ENCODE peak calls at places on chromosomes 12 and 14, in eight cellular contexts. O is stimulated activated CD4-positive, alpha-beta T cell treated with anti-CD3 and anti-CD28 coated beads, Interleukin-15, amount 100 ng/mL, for 1 hour; T is Jurkat, Clone E6-1; J is Right ventricle myocardium inferior; B is effector memory CD8-positive, alpha-beta T cell; U is thoracic aorta; I is left ventricle myocardium inferior; Y is stimulated activated naive CD4-positive, alpha-beta T cell. K is an unnamed sample.

GRCh38 chr12:57049890-57050289 is at the start of gene MYO1A:
- DNase-seq in O (no peak), T (no peak), J (no peak), B (no peak), U (no peak), I (no peak), Y (no peak), K (no peak)

GRCh38 chr12:15856097-15856982 is 25.8 kb upstream of the STRAP start:
- DNase-seq in O (no peak), T (peak), J (no peak), B (peak), U (peak), I (no peak), Y (peak), K (peak)

GRCh38 chr14:51070732-51071131 is 24.2 kb downstream of the TRIM9 start:
- DNase-seq in O (no peak), T (no peak), J (no peak), B (no peak), U (no peak), I (no peak), Y (no peak), K (no peak)

GRCh38 chr14:61320806-61321384 is 484 bp upstream of the PRKCH start:
- DNase-seq in O (no peak), T (no peak), J (no peak), B (no peak), U (no peak), I (no peak), Y (no peak), K (no peak)

GRCh38 chr14:60161176-60162107 is 3.8 kb downstream of the DHRS7 start:
- DNase-seq in O (no peak), T (no peak), J (no peak), B (no peak), U (no peak), I (no peak), Y (no peak), K (no peak)

GRCh38 chr12:112124918-112125249 is 476 bp upstream of the TRAFD1 start:
- DNase-seq in O (no peak), T (no peak), J (no peak), B (no peak), U (no peak), I (no peak), Y (no peak), K (no peak)

GRCh38 chr14:102594514-102595175 is 2.2 kb downstream of the RCOR1 start:
- DNase-seq in O (peak), T (peak), J (peak), B (peak), U (peak), I (peak), Y (peak), K (peak)

GRCh38 chr14:91961297-91962220 is 14.1 kb upstream of the FBLN5 start:
- DNase-seq in O (no peak), T (no peak), J (no peak), B (no peak), U (no peak), I (no peak), Y (no peak), K (no peak)

GRCh38 chr12:43292699-43293098 is 259.3 kb downstream of the ADAMTS20 start:
- DNase-seq in O (no peak), T (no peak), J (no peak), B (no peak), U (no peak), I (no peak), Y (no peak), K (no peak)

GRCh38 chr14:32129124-32129523 is 52.0 kb downstream of the ARHGAP5 start:
- DNase-seq in O (no peak), T (no peak), J (no peak), B (no peak), U (no peak), I (no peak), Y (no peak), K (no peak)

GRCh38 chr12:92175961-92176360 is 30.3 kb upstream of the BTG1 start:
- DNase-seq in O (no peak), T (no peak), J (no peak), B (no peak), U (no peak), I (no peak), Y (no peak), K (no peak)

GRCh38 chr12:112937741-112938719 is at the start of gene OAS3:
- DNase-seq in O (peak), T (peak), J (peak), B (peak), U (peak), I (peak), Y (peak), K (peak)

GRCh38 chr12:11869406-11869805 is 201.3 kb upstream of the BCL2L14 start:
- DNase-seq in O (no peak), T (no peak), J (no peak), B (no peak), U (no peak), I (no peak), Y (no peak), K (no peak)

GRCh38 chr14:55720796-55721195 is 140.8 kb downstream of the KTN1 start:
- DNase-seq in O (no peak), T (no peak), J (no peak), B (no peak), U (no peak), I (no peak), Y (no peak), K (no peak)

GRCh38 chr12:132169376-132169775 is 25.1 kb downstream of the NOC4L start:
- DNase-seq in O (no peak), T (no peak), J (no peak), B (no peak), U (no peak), I (peak), Y (no peak), K (no peak)

K was measured in cerebellum.